ENCODE peak calls at places on chromosomes 6 and 20, in five cellular contexts. Y is EL; F is stimulated activated CD8-positive, alpha-beta memory T cell treated with anti-CD3 and anti-CD28 coated beads, Interleukin-7, amount 100 ng/mL, for 1 hour; S is activated CD4-positive, alpha-beta T cell treated with anti-CD3 and anti-CD28 coated beads, Interleukin-2, amount 50 U/mL, for 48 hours; Z is amniotic epithelial cell. U is an unnamed sample.

GRCh38 chr6:148138478-148138877 is 204.2 kb upstream of the SASH1 start:
- DNase-seq in S (no peak), F (no peak), Y (no peak), Z (no peak), U (no peak)

GRCh38 chr20:17797163-17797562 is 97.4 kb downstream of the BANF2 start:
- DNase-seq in S (no peak), Y (no peak), Z (no peak), F (no peak), U (no peak)

GRCh38 chr6:16271415-16271814 is 33.0 kb downstream of the GMPR start:
- DNase-seq in Y (no peak), S (no peak), Z (no peak), F (no peak), U (no peak)

GRCh38 chr20:17680836-17681740 is 954 bp downstream of the RRBP1 start:
- DNase-seq in Y (peak; percentile 74), Z (peak; percentile 60), S (peak; percentile 81), F (peak; percentile 54), U (peak; percentile 69)

GRCh38 chr6:119284861-119285521 is 64.6 kb downstream of the MAN1A1 start:
- DNase-seq in F (no peak), Z (no peak), Y (peak; percentile 6), S (peak; percentile 11), U (no peak)

GRCh38 chr6:127352519-127352918 is 9.1 kb upstream of the ECHDC1 start:
- DNase-seq in Z (no peak), F (no peak), Y (no peak), S (no peak), U (no peak)

GRCh38 chr6:89148016-89148750 is 2.3 kb downstream of the PM20D2 start:
- DNase-seq in F (no peak), Z (no peak), S (peak; percentile 34), Y (peak; percentile 58), U (no peak)

GRCh38 chr6:41780623-41781301 is at the start of gene PRICKLE4:
- DNase-seq in F (no peak), Z (peak; percentile 24), Y (peak; percentile 41), S (no peak), U (no peak)

GRCh38 chr6:11604836-11605506 is 67.4 kb downstream of the TMEM170B start:
- DNase-seq in Y (no peak), S (no peak), Z (no peak), F (no peak), U (no peak)

GRCh38 chr6:134979142-134979541 is 29.2 kb upstream of the ALDH8A1 start:
- DNase-seq in Z (no peak), F (no peak), Y (no peak), S (peak; percentile 50), U (no peak)

GRCh38 chr20:49132995-49133451 is 55.1 kb downstream of the STAU1 start:
- DNase-seq in Y (peak; percentile 69), Z (peak; percentile 74), F (no peak), S (no peak), U (no peak)

GRCh38 chr6:127933852-127934840 is 33.3 kb upstream of the THEMIS start:
- DNase-seq in F (no peak), S (no peak), Y (no peak), Z (no peak), U (no peak)

GRCh38 chr6:39929039-39929732 is 5.1 kb downstream of the MOCS1 start:
- DNase-seq in F (no peak), S (no peak), Z (no peak), Y (peak; percentile 41), U (no peak)

GRCh38 chr6:15148356-15149058 is 97.4 kb upstream of the JARID2 start:
- DNase-seq in S (no peak), F (no peak), Z (peak; percentile 45), Y (peak; percentile 70), U (no peak)

GRCh38 chr20:62715201-62715600 is 6.6 kb downstream of the NTSR1 start:
- DNase-seq in F (no peak), Z (no peak), S (no peak), Y (no peak), U (no peak)

GRCh38 chr20:41217422-41217821 is 80.1 kb downstream of the PLCG1 start:
- DNase-seq in S (no peak), Z (no peak), F (no peak), Y (no peak), U (no peak)

GRCh38 chr6:52417675-52418111 is 2.4 kb upstream of the EFHC1 start:
- DNase-seq in Z (peak; percentile 75), S (no peak), F (no peak), Y (peak; percentile 71), U (no peak)

GRCh38 chr6:3940703-3941102 is 91.5 kb downstream of the FAM50B start:
- DNase-seq in S (no peak), Z (no peak), F (no peak), Y (no peak), U (no peak)

GRCh38 chr6:79719248-79719975 is 88.3 kb downstream of the SH3BGRL2 start:
- DNase-seq in Z (peak; percentile 8), S (no peak), Y (peak; percentile 34), F (no peak), U (no peak)

GRCh38 chr6:166379800-166380199 is 2.9 kb downstream of the MPC1 start:
- DNase-seq in S (no peak), Z (no peak), Y (no peak), F (no peak), U (no peak)

GRCh38 chr6:89302936-89303335 is 12.2 kb downstream of the GABRR2 start:
- DNase-seq in F (no peak), Y (no peak), Z (no peak), S (no peak), U (no peak)

GRCh38 chr6:61751986-61752385 is 534.0 kb downstream of the KHDRBS2 start:
- DNase-seq in Y (no peak), Z (no peak), F (no peak), S (no peak), U (no peak)

GRCh38 chr6:158528826-158529225 is 31.1 kb upstream of the TMEM181 start:
- DNase-seq in S (no peak), Z (no peak), F (no peak), Y (no peak), U (no peak)

GRCh38 chr6:29355603-29356002 is 13.1 kb downstream of the OR5V1 start:
- DNase-seq in S (no peak), Z (no peak), Y (no peak), F (no peak), U (no peak)

GRCh38 chr20:2984956-2985661 is 58.3 kb upstream of the GNRH2 start:
- DNase-seq in S (peak; percentile 57), Z (peak; percentile 77), F (no peak), Y (peak; percentile 71), U (no peak)

GRCh38 chr6:3849681-3850450 is 693 bp downstream of the FAM50B start:
- DNase-seq in S (no peak), Z (no peak), F (no peak), Y (peak; percentile 15), U (no peak)

GRCh38 chr6:56890683-56891429 is 64.1 kb upstream of the BEND6 start:
- DNase-seq in Z (peak; percentile 93), S (no peak), F (no peak), Y (peak; percentile 88), U (no peak)

GRCh38 chr6:138716017-138716416 is 57.6 kb upstream of the CCDC28A start:
- DNase-seq in S (no peak), F (no peak), Y (no peak), Z (no peak), U (no peak)

GRCh38 chr6:74480561-74480960 is 725.3 kb downstream of the COL12A1 start:
- DNase-seq in S (no peak), F (no peak), Z (peak; percentile 55), Y (no peak), U (no peak)

GRCh38 chr6:163373240-163373639 is 41.3 kb upstream of the QKI start:
- DNase-seq in F (no peak), Z (no peak), S (no peak), Y (no peak), U (no peak)

GRCh38 chr20:25178563-25179438 is 16.7 kb upstream of the ENTPD6 start:
- DNase-seq in Z (peak; percentile 95), F (no peak), Y (peak; percentile 95), S (peak; percentile 9), U (no peak)

GRCh38 chr6:133610271-133610840 is 278.6 kb upstream of the TCF21 start:
- DNase-seq in Z (peak; percentile 89), Y (peak; percentile 66), S (no peak), F (no peak), U (no peak)